ENCODE peak calls at places on chromosomes 4 and X, in seven cellular contexts. M, C, P, I, N, D and X are unnamed samples.

GRCh38 chr4:113633467-113633866 is 128.1 kb downstream of the CAMK2D start:
- DNase-seq in M (no peak), C (no peak), P (no peak), I (no peak), N (no peak), D (no peak), X (peak)

GRCh38 chrX:87517571-87518141 is at the start of gene KLHL4:
- DNase-seq in M (peak), C (no peak), P (peak), I (no peak), N (no peak), D (peak), X (peak)

GRCh38 chrX:46477435-46477834 is 67.8 kb downstream of the ZNF674 start:
- DNase-seq in M (peak), C (no peak), P (no peak), I (no peak), N (no peak), D (no peak), X (peak)

GRCh38 chr4:38242110-38242509 is 281.9 kb downstream of the PTTG2 start:
- DNase-seq in M (no peak), C (no peak), P (no peak), I (no peak), N (no peak), D (no peak), X (no peak)

GRCh38 chr4:142719854-142720541 is 126.1 kb downstream of the INPP4B start:
- DNase-seq in M (peak), C (no peak), P (peak), I (no peak), N (no peak), D (peak), X (no peak)

GRCh38 chr4:119016636-119017035 is 119.0 kb upstream of the MYOZ2 start:
- DNase-seq in M (peak), C (no peak), P (no peak), I (no peak), N (no peak), D (peak), X (no peak)

GRCh38 chrX:6813836-6814370 is 279.0 kb upstream of the VCX3A start:
- DNase-seq in M (no peak), C (no peak), P (no peak), I (no peak), N (no peak), D (no peak), X (no peak)

GRCh38 chr4:3485011-3485881 is 22.1 kb downstream of the DOK7 start:
- DNase-seq in M (no peak), C (no peak), P (peak), I (no peak), N (no peak), D (no peak), X (no peak)

GRCh38 chrX:36950495-36951253 is 57.5 kb upstream of the FAM47C start:
- DNase-seq in M (no peak), C (no peak), P (no peak), I (no peak), N (no peak), D (no peak), X (no peak)

GRCh38 chr4:41144812-41145211 is 69.5 kb downstream of the APBB2 start:
- DNase-seq in M (peak), C (peak), P (peak), I (no peak), N (no peak), D (no peak), X (no peak)

GRCh38 chr4:152104846-152105462 is 344.1 kb upstream of the GATB start:
- DNase-seq in M (no peak), C (no peak), P (no peak), I (no peak), N (no peak), D (no peak), X (no peak)

GRCh38 chr4:86909540-86909939 is 17.3 kb upstream of the C4orf36 start:
- DNase-seq in M (no peak), C (no peak), P (no peak), I (no peak), N (no peak), D (no peak), X (no peak)

GRCh38 chr4:154503598-154503997 is 12.0 kb upstream of the DCHS2 start:
- DNase-seq in M (peak), C (peak), P (peak), I (no peak), N (no peak), D (peak), X (no peak)

GRCh38 chrX:68193234-68193633 is 240.1 kb downstream of the OPHN1 start:
- DNase-seq in M (no peak), C (no peak), P (no peak), I (no peak), N (no peak), D (no peak), X (no peak)

GRCh38 chr4:70778888-70779422 is 57.2 kb downstream of the RUFY3 start:
- DNase-seq in M (peak), C (no peak), P (no peak), I (no peak), N (peak), D (peak), X (no peak)
- H3K27ac ChIP-seq in M (peak), C (no peak), P (no peak), I (peak), N (no peak), D (peak), X (no peak)

GRCh38 chrX:66638591-66639500 is at the start of gene EDA2R:
- DNase-seq in M (peak), C (peak), P (peak), I (no peak), N (peak), D (peak), X (peak)
- H3K27ac ChIP-seq in M (peak), C (peak), P (peak), I (peak), N (no peak), D (peak), X (no peak)

DNA sequence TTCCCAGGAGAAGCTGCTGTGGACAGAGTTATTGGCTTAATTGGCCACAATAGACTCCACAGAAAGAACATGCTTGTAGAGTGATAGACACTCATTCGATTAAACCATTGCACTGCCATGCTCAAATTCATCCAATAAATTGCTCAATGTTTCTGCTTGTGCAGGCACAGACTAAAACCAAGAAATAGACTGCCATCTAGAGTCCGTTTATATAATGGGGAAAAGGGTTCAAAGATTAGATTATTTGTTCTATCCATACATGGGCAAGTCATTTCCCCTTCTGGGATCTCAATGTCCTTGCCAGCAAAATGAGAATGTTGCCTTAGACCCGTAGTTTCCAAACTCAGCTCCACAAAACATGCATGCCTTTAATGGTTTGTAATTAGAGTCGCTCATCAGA is 8.7 kb downstream of the SMIM10 start:
- DNase-seq in M (peak), C (peak), P (peak), I (no peak), N (no peak), D (peak), X (no peak)
- H3K27ac ChIP-seq in M (no peak), C (no peak), P (no peak), I (no peak), N (no peak), D (no peak), X (no peak)

GRCh38 chr4:1868293-1868692 is 2.9 kb upstream of the NSD2 start:
- DNase-seq in M (no peak), C (peak), P (no peak), I (no peak), N (no peak), D (peak), X (no peak)
- H3K27ac ChIP-seq in M (no peak), C (peak), P (no peak), I (no peak), N (no peak), D (peak), X (no peak)

GRCh38 chr4:139367421-139368090 is 65.3 kb upstream of the NDUFC1 start:
- DNase-seq in M (peak), C (no peak), P (no peak), I (no peak), N (no peak), D (no peak), X (no peak)
- H3K27ac ChIP-seq in M (peak), C (no peak), P (no peak), I (no peak), N (no peak), D (peak), X (no peak)